ENCODE peak calls at places on chromosomes 4 and X, in ten cellular contexts. G is NCI-H748 treated with DMSO at 0.1 percent for 48 hours, Z is stomach, S is tibial nerve, D is iPS-NIHi11, R is T follicular helper cell, F is dermis blood vessel endothelial cell, O is sciatic nerve, E is AG09309, C is posterior cingulate gyrus. P is an unnamed sample.

GRCh38 chrX:153784325-153784967 is 3.6 kb downstream of the SRPK3 start:
- DNase-seq in O (no peak), R (no peak), Z (no peak), G (no peak), C (no peak), S (no peak), F (no peak), D (no peak), E (no peak), P (no peak)

GRCh38 chr4:118154643-118155042 is 120.4 kb downstream of the NDST3 start:
- DNase-seq in D (no peak), G (no peak), F (no peak), S (no peak), Z (no peak), R (no peak), O (no peak), C (no peak), E (peak; percentile 42), P (no peak)

GRCh38 chr4:110878413-110878812 is 255.5 kb upstream of the PITX2 start:
- DNase-seq in F (no peak), S (no peak), G (no peak), Z (no peak), R (no peak), C (no peak), E (no peak), O (no peak), D (no peak), P (no peak)

GRCh38 chrX:20224814-20225487 is 41.8 kb downstream of the RPS6KA3 start:
- DNase-seq in E (no peak), O (no peak), C (no peak), F (peak; percentile 5), D (no peak), Z (no peak), G (no peak), R (no peak), S (no peak), P (no peak)

GRCh38 chrX:16838202-16839066 is 31.7 kb downstream of the RBBP7 start:
- DNase-seq in F (peak; percentile 74), E (peak; percentile 55), R (no peak), Z (peak; percentile 41), O (no peak), S (no peak), G (no peak), D (no peak), C (no peak), P (no peak)

GRCh38 chr4:70583952-70584834 is 7.9 kb upstream of the AMBN start:
- DNase-seq in C (no peak), F (peak; percentile 1), R (no peak), O (no peak), Z (peak; percentile 39), E (no peak), D (peak; percentile 14), G (no peak), S (no peak), P (no peak)

GRCh38 chrX:133699023-133699728 is 283.9 kb upstream of the GPC4 start:
- DNase-seq in D (no peak), C (no peak), E (no peak), F (no peak), O (no peak), S (no peak), G (no peak), R (no peak), Z (no peak), P (no peak)

GRCh38 chr4:174358823-174359222 is 75.1 kb downstream of the CEP44 start:
- DNase-seq in C (no peak), R (no peak), O (no peak), S (no peak), D (no peak), Z (no peak), F (no peak), G (no peak), E (peak; percentile 5), P (no peak)

GRCh38 chr4:155434904-155435303 is 58.1 kb upstream of the MAP9 start:
- DNase-seq in Z (no peak), C (no peak), G (no peak), R (no peak), O (no peak), F (no peak), E (no peak), S (no peak), D (no peak), P (no peak)

GRCh38 chr4:39235701-39236100 is 53.4 kb downstream of the WDR19 start:
- DNase-seq in E (no peak), O (no peak), R (no peak), F (no peak), D (no peak), Z (no peak), C (no peak), G (no peak), S (no peak), P (no peak)

GRCh38 chrX:51852621-51853020 is 40.8 kb upstream of the MAGED1 start:
- DNase-seq in R (no peak), O (no peak), G (no peak), F (no peak), D (no peak), S (no peak), C (no peak), E (no peak), Z (no peak), P (no peak)

GRCh38 chr4:4727536-4727935 is 131.9 kb upstream of the MSX1 start:
- DNase-seq in O (no peak), C (no peak), F (no peak), Z (no peak), S (no peak), G (no peak), D (no peak), R (no peak), E (no peak), P (no peak)

GRCh38 chrX:106564986-106565385 is 46.8 kb upstream of the RADX start:
- DNase-seq in C (no peak), F (no peak), R (no peak), S (no peak), G (no peak), E (no peak), Z (no peak), D (no peak), O (no peak), P (no peak)

GRCh38 chr4:190016369-190017289 is 10.4 kb downstream of the FRG2 start:
- DNase-seq in R (no peak), C (no peak), F (no peak), S (no peak), O (no peak), G (no peak), Z (no peak), D (no peak), E (no peak), P (no peak)

GRCh38 chrX:116436358-116436816 is at the start of gene SLC6A14:
- DNase-seq in O (no peak), C (no peak), Z (peak; percentile 40), D (no peak), S (no peak), R (no peak), F (no peak), G (no peak), E (no peak), P (no peak)

GRCh38 chrX:154123241-154124219 is 20.5 kb upstream of the OPN1LW start:
- DNase-seq in F (peak; percentile 66), G (no peak), O (no peak), Z (peak; percentile 33), D (no peak), C (no peak), E (no peak), S (no peak), R (no peak), P (no peak)

GRCh38 chr4:77095101-77095826 is 19.5 kb upstream of the CCNI start:
- DNase-seq in E (no peak), O (peak; percentile 85), Z (peak; percentile 84), S (peak; percentile 76), C (peak; percentile 73), F (peak; percentile 83), R (peak; percentile 47), D (peak; percentile 82), G (peak; percentile 25), P (peak; percentile 88)

GRCh38 chrX:109448539-109448938 is 33.3 kb downstream of the GUCY2F start:
- DNase-seq in C (no peak), Z (no peak), F (no peak), D (no peak), R (no peak), S (no peak), E (no peak), G (no peak), O (no peak), P (no peak)

GRCh38 chr4:181854142-181854541 is 389.1 kb upstream of the TENM3 start:
- DNase-seq in C (no peak), R (no peak), O (no peak), G (no peak), S (no peak), D (no peak), E (peak; percentile 45), F (no peak), Z (no peak), P (no peak)

GRCh38 chr4:8771666-8772065 is 100.0 kb downstream of the HMX1 start:
- DNase-seq in D (no peak), R (no peak), S (no peak), F (no peak), E (no peak), Z (no peak), O (no peak), G (no peak), C (no peak), P (no peak)

GRCh38 chr4:133095591-133095990 is 53.5 kb upstream of the PCDH10 start:
- DNase-seq in D (no peak), R (no peak), F (no peak), O (no peak), S (no peak), Z (no peak), C (no peak), E (no peak), G (no peak), P (no peak)

GRCh38 chr4:95644417-95644816 is 95.6 kb upstream of the UNC5C start:
- DNase-seq in R (no peak), F (no peak), G (no peak), E (no peak), C (no peak), D (no peak), Z (no peak), O (no peak), S (no peak), P (no peak)

GRCh38 chrX:109934434-109934833 is 68.5 kb upstream of the TMEM164 start:
- DNase-seq in D (no peak), E (no peak), Z (no peak), S (no peak), O (no peak), G (no peak), R (no peak), F (no peak), C (no peak), P (no peak)

GRCh38 chrX:323721-324628 is 5.4 kb upstream of the GTPBP6 start:
- DNase-seq in O (peak; percentile 76), F (peak; percentile 59), G (no peak), Z (peak; percentile 60), C (no peak), D (no peak), E (no peak), R (peak; percentile 42), S (no peak), P (no peak)

GRCh38 chrX:37644381-37645305 is 40.9 kb upstream of the XK start:
- DNase-seq in F (no peak), S (no peak), C (no peak), E (no peak), D (no peak), G (no peak), R (no peak), Z (no peak), O (no peak), P (no peak)

GRCh38 chr4:30716158-30716557 is 4.0 kb upstream of the PCDH7 start:
- DNase-seq in G (peak; percentile 59), C (no peak), D (peak; percentile 19), O (no peak), E (no peak), S (no peak), F (peak; percentile 28), Z (no peak), R (no peak), P (no peak)

GRCh38 chrX:153925739-153926593 is at the start of gene ARHGAP4:
- DNase-seq in R (peak; percentile 14), Z (no peak), O (no peak), F (peak; percentile 17), E (no peak), G (no peak), S (no peak), D (no peak), C (no peak), P (no peak)

GRCh38 chrX:19782419-19782818 is 105.0 kb downstream of the SH3KBP1 start:
- DNase-seq in O (no peak), F (no peak), G (no peak), C (no peak), E (no peak), D (no peak), Z (no peak), S (no peak), R (no peak), P (no peak)

P was measured in right atrium auricular region.